ENCODE peak calls at places on chromosomes 12 and 14, in five cellular contexts. M is stomach; Q is thoracic aorta; F is esophagus muscularis mucosa; S is CD8-positive, alpha-beta T cell. A is an unnamed sample.
A peak's percentile ranks its signal among the peaks of the same experiment; 100 is the strongest.

GRCh38 chr12:39389399-39390150 is 53.3 kb downstream of the KIF21A start:
- DNase-seq in M (no peak), Q (no peak), F (no peak), S (no peak), A (no peak)

GRCh38 chr14:61103541-61104339 is 122.7 kb downstream of the SLC38A6 start:
- DNase-seq in M (no peak), Q (peak; percentile 42), F (peak; percentile 92), S (no peak), A (no peak)

GRCh38 chr12:1373887-1374286 is 220.5 kb downstream of the FBXL14 start:
- DNase-seq in M (no peak), Q (no peak), F (no peak), S (no peak), A (no peak)

GRCh38 chr12:16369156-16369555 is 21.7 kb downstream of the MGST1 start:
- DNase-seq in M (no peak), Q (no peak), F (no peak), S (no peak), A (no peak)

GRCh38 chr14:90830931-90831701 is 14.9 kb upstream of the TTC7B start:
- DNase-seq in M (no peak), Q (no peak), F (no peak), S (no peak), A (no peak)

GRCh38 chr14:90842726-90843125 is 26.5 kb upstream of the TTC7B start:
- DNase-seq in M (no peak), Q (no peak), F (no peak), S (no peak), A (no peak)

GRCh38 chr12:104578453-104578852 is 121.7 kb downstream of the CHST11 start:
- DNase-seq in M (no peak), Q (no peak), F (no peak), S (no peak), A (no peak)

GRCh38 chr12:55934343-55934742 is 3.4 kb downstream of the DGKA start:
- DNase-seq in M (no peak), Q (no peak), F (no peak), S (no peak), A (no peak)

GRCh38 chr12:46562625-46563228 is 190.2 kb upstream of the SLC38A2 start:
- DNase-seq in M (no peak), Q (no peak), F (no peak), S (no peak), A (no peak)

GRCh38 chr14:23054000-23054811 is 3.1 kb downstream of the CDH24 start:
- DNase-seq in M (no peak), Q (no peak), F (no peak), S (no peak), A (no peak)

GRCh38 chr12:104727866-104728449 is 230.1 kb downstream of the SLC41A2 start:
- DNase-seq in M (no peak), Q (no peak), F (no peak), S (no peak), A (no peak)

GRCh38 chr14:95770777-95771176 is 56.9 kb upstream of the TCL1A start:
- DNase-seq in M (no peak), Q (no peak), F (no peak), S (no peak), A (no peak)

GRCh38 chr12:106112094-106112822 is 26.5 kb downstream of the NUAK1 start:
- DNase-seq in M (no peak), Q (no peak), F (no peak), S (no peak), A (no peak)

GRCh38 chr12:116759783-116760581 is 21.9 kb downstream of the RNFT2 start:
- DNase-seq in M (no peak), Q (no peak), F (no peak), S (no peak), A (no peak)

GRCh38 chr14:77031680-77032482 is 3.4 kb upstream of the IRF2BPL start:
- DNase-seq in M (no peak), Q (no peak), F (no peak), S (no peak), A (no peak)

GRCh38 chr14:92443741-92444140 is 69.8 kb upstream of the RIN3 start:
- DNase-seq in M (no peak), Q (no peak), F (no peak), S (no peak), A (no peak)

GRCh38 chr12:68762691-68763090 is 16.7 kb downstream of the SLC35E3 start:
- DNase-seq in M (no peak), Q (no peak), F (no peak), S (no peak), A (no peak)

GRCh38 chr14:77003960-77004710 is 24.4 kb downstream of the IRF2BPL start:
- DNase-seq in M (peak; percentile 70), Q (no peak), F (no peak), S (no peak), A (no peak)

GRCh38 chr12:119274636-119275065 is 59.9 kb upstream of the CCDC60 start:
- DNase-seq in M (no peak), Q (no peak), F (no peak), S (no peak), A (no peak)

GRCh38 chr14:28299227-28299626 is 467.4 kb upstream of the FOXG1 start:
- DNase-seq in M (no peak), Q (no peak), F (no peak), S (no peak), A (no peak)

GRCh38 chr12:46524778-46525177 is 152.2 kb upstream of the SLC38A2 start:
- DNase-seq in M (peak; percentile 58), Q (peak; percentile 51), F (peak; percentile 96), S (no peak), A (peak; percentile 32)

GRCh38 chr14:24952851-24953666 is 96.9 kb downstream of the STXBP6 start:
- DNase-seq in M (no peak), Q (no peak), F (no peak), S (no peak), A (no peak)

GRCh38 chr12:66011731-66012130 is 118.8 kb downstream of the LLPH start:
- DNase-seq in M (no peak), Q (no peak), F (no peak), S (no peak), A (no peak)

GRCh38 chr14:105878125-105878524 is 351.7 kb downstream of the TMEM121 start:
- DNase-seq in M (peak; percentile 8), Q (no peak), F (no peak), S (no peak), A (no peak)

GRCh38 chr12:122227341-122227740 is 1.5 kb upstream of the DIABLO start:
- DNase-seq in M (no peak), Q (no peak), F (no peak), S (peak; percentile 46), A (no peak)

GRCh38 chr12:125072496-125072895 is 7.3 kb downstream of the AACS start:
- DNase-seq in M (no peak), Q (no peak), F (no peak), S (no peak), A (no peak)

GRCh38 chr14:68685419-68686211 is 107.3 kb downstream of the ZFP36L1 start:
- DNase-seq in M (no peak), Q (no peak), F (no peak), S (peak; percentile 67), A (no peak)

GRCh38 chr14:64569108-64570045 is 19.6 kb downstream of the PPP1R36 start:
- DNase-seq in M (peak; percentile 53), Q (peak; percentile 21), F (no peak), S (no peak), A (no peak)

GRCh38 chr12:54689034-54689372 is 40.8 kb upstream of the DCD start:
- DNase-seq in M (no peak), Q (no peak), F (no peak), S (no peak), A (no peak)

GRCh38 chr12:90024261-90024660 is 315.6 kb upstream of the ATP2B1 start:
- DNase-seq in M (no peak), Q (no peak), F (no peak), S (no peak), A (no peak)

DNA sequence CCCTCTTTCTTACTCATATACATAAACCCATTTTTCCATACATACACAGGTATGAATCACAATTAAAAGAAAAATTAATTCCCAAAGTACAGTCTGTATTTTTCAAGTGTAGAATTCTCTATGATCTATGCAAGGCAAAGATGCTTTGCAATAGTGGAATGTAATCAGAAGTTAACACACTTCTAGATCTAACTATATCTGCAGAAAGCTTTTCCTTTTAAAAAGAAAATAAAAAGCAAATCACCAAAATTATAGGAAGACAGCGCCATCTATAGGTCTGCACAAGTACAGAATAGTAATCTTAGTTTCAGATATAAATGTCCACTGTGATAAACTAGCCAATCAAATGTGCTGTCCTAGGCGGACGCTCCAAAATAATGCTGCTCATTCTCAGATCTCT is 22.0 kb downstream of the SLC25A21 start:
- DNase-seq in M (no peak), Q (no peak), F (no peak), S (no peak), A (no peak)
- TF ChIP-seq CTCF in M (peak; percentile 31), Q (peak; percentile 55), F (peak; percentile 68), S (no peak), A (peak; percentile 2)

DNA sequence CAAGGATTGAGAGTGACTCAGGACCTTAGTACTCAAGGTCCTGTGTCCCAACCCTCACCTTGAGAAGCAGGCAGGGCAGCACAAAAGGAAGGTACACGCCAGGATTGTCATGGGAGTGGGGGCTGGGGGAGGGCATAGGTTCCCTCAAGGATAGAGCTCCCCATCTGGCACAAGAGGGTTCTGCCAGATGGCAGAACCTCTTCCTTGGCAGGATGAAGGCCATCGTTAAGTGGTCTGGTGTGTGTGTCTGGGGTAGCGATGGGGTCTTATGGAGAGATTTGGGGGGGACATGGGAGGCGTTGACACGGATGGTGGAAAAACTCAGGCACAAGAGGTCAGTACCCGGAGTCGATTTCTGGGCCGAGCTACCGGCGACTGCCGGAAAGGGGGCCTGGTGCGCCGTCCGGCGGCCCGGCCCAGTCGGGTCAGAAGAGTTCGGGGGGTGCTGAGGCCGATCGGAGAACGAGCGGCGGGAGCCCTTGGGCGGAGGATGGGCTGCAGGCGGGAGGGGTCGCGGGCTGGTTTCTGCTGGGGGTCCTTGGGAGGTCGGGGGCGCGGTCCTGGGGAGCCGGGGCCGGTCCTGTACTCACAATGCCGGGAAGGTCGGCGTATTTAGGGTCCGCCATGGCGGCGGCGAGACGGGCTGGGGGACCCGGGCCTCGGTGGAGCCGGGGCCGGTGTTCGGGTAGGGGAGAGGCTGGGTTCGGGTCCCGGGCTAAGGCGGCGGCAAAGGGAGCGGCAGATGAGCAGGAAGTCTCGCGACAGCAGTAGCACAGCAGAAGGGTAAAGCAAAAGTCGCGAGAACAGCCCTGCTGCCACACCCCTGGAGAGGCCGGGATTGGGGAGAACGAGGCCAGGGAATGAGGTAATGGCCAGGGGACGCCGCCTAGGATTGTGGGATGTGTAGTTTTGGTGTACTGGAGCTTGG is at the start of gene DCTN2:
- DNase-seq in M (peak; percentile 96), Q (peak; percentile 94), F (peak; percentile 98), S (peak; percentile 80), A (peak; percentile 82)
- TF ChIP-seq CTCF in M (no peak), Q (no peak), F (peak; percentile 9), S (no peak), A (no peak)

GRCh38 chr12:2615665-2616387 is 178.9 kb upstream of the FKBP4 start:
- DNase-seq in M (no peak), Q (no peak), F (no peak), S (no peak), A (no peak)

GRCh38 chr12:2619136-2619535 is 175.6 kb upstream of the FKBP4 start:
- DNase-seq in M (no peak), Q (no peak), F (no peak), S (no peak), A (no peak)

GRCh38 chr12:2617365-2617764 is 177.4 kb upstream of the FKBP4 start:
- DNase-seq in M (no peak), Q (no peak), F (no peak), S (no peak), A (no peak)

GRCh38 chr12:2618291-2618995 is 176.3 kb upstream of the FKBP4 start:
- DNase-seq in M (no peak), Q (no peak), F (no peak), S (no peak), A (no peak)

GRCh38 chr12:2616763-2617162 is 178.0 kb upstream of the FKBP4 start:
- DNase-seq in M (no peak), Q (no peak), F (no peak), S (no peak), A (no peak)
- TF ChIP-seq CTCF in M (no peak), Q (no peak), F (no peak), S (no peak), A (no peak)

GRCh38 chr14:88911811-88912210 is 87.4 kb downstream of the TTC8 start:
- DNase-seq in M (no peak), Q (no peak), F (no peak), S (no peak), A (no peak)
- TF ChIP-seq CTCF in M (no peak), Q (no peak), F (no peak), S (no peak), A (no peak)